ENCODE peak calls at places on chromosome 16, in nine cellular contexts. U, F, H, T, G, K, S, A and O are unnamed samples.

GRCh38 chr16:1788095-1788707 is 5.3 kb downstream of the IGFALS start:
- DNase-seq in U (no peak), F (no peak), H (peak; percentile 17), T (no peak), G (no peak), K (no peak), S (no peak), A (no peak), O (peak; percentile 57)

GRCh38 chr16:22091721-22092120 is 620 bp upstream of the VWA3A start:
- DNase-seq in U (no peak), F (no peak), H (no peak), T (no peak), G (no peak), K (no peak), S (no peak), A (no peak), O (no peak)

GRCh38 chr16:88052661-88053060 is 101.4 kb downstream of the BANP start:
- DNase-seq in U (no peak), F (no peak), H (no peak), T (no peak), G (no peak), K (no peak), S (no peak), A (no peak), O (no peak)

GRCh38 chr16:11621920-11622651 is 35.4 kb upstream of the LITAF start:
- DNase-seq in U (no peak), F (no peak), H (no peak), T (no peak), G (no peak), K (no peak), S (peak; percentile 57), A (no peak), O (no peak)

GRCh38 chr16:31420037-31420436 is 8.1 kb downstream of the COX6A2 start:
- DNase-seq in U (no peak), F (no peak), H (no peak), T (no peak), G (no peak), K (no peak), S (peak; percentile 7), A (no peak), O (no peak)

GRCh38 chr16:19555938-19556778 is 655 bp downstream of the VPS35L start:
- DNase-seq in U (peak; percentile 90), F (peak; percentile 68), H (no peak), T (peak; percentile 37), G (peak; percentile 14), K (peak; percentile 35), S (peak; percentile 65), A (no peak), O (no peak)

GRCh38 chr16:47311738-47312505 is 148.9 kb downstream of the ITFG1 start:
- DNase-seq in U (no peak), F (peak; percentile 10), H (no peak), T (peak; percentile 39), G (no peak), K (no peak), S (peak; percentile 9), A (peak; percentile 49), O (no peak)

GRCh38 chr16:82630219-82630618 is 3.5 kb downstream of the CDH13 start:
- DNase-seq in U (no peak), F (no peak), H (no peak), T (no peak), G (no peak), K (peak; percentile 30), S (no peak), A (peak; percentile 35), O (no peak)

DNA sequence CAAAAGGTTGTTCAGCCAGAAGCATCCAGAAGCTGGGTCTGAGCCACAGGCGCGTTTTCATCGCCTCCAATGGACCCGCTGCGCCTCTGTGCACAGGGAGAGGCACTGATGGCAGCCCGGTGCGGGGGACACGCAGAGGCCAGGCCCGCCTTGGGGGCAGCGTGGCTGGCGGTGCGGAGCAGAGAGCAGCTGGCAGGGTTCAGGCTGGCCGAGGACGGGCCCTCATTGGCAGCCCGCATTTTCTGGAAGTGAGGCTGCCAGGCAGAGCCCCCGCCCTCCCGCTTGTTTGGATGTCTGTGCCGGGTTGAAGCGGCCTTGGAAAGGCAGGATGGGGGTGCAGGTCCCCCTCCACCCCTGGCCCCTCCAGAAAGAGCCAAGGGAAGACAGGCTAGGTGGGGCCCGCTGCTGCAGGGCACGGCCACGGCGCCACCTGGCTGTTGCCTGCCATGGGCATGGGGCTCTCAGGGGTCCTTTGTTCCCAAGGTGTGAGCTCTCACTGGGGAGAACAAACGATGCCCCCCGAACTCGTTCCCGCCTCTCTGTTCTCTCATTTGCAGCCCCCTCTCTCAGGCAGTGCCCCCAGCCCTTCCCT is 18.8 kb downstream of the GSE1 start:
- DNase-seq in U (no peak), F (no peak), H (no peak), T (no peak), G (no peak), K (no peak), S (no peak), A (no peak), O (no peak)
- TF ChIP-seq CTCF in U (peak; percentile 36), F (peak; percentile 17), H (peak; percentile 10), T (peak; percentile 21), G (peak; percentile 3), K (peak; percentile 36), S (no peak), A (no peak), O (no peak)

DNA sequence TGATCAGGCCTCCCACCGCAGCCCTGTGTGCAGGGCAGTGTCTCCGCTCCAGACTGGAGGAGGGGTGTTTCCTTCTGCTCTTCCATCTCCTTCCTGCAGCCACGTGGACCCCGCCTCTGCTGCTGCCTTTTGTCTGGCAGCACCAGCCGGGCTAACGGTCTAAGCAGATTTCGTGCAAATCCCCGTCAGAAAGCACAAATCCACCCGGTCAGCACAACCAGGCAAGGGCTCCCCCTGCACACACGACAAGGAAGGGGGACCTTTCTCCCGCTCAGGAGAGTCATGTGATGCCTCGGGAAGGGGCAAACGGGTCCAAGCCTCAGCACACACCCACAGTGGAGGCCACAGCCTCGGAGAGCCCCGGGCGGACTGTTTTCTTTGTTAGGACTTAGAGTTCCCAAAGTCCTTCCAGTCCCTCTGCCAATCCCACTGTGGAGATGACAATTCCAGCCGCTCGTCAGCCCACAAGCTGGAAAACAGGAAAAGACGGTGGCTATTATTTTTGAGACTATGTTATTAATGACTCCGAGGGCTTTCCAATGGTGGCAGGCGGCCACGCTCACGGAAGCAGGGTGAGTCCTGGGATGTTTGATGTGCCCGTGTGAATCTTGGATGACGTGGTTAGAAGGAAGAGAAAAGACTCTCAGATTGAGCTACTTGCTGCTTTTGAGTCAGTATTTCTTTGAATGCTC is 22.5 kb upstream of the MEAK7 start:
- DNase-seq in U (no peak), F (no peak), H (peak; percentile 41), T (no peak), G (no peak), K (no peak), S (no peak), A (no peak), O (no peak)
- TF ChIP-seq CTCF in U (no peak), F (no peak), H (no peak), T (no peak), G (no peak), K (no peak), S (no peak), A (no peak), O (no peak)

GRCh38 chr16:9300252-9300651 is 208.8 kb downstream of the HAPSTR1 start:
- DNase-seq in U (no peak), F (no peak), H (no peak), T (no peak), G (no peak), K (no peak), S (no peak), A (no peak), O (no peak)

GRCh38 chr16:9296273-9296593 is 204.8 kb downstream of the HAPSTR1 start:
- DNase-seq in U (no peak), F (no peak), H (no peak), T (no peak), G (no peak), K (no peak), S (no peak), A (no peak), O (no peak)

GRCh38 chr16:9302102-9302501 is 210.7 kb downstream of the HAPSTR1 start:
- DNase-seq in U (no peak), F (no peak), H (no peak), T (no peak), G (no peak), K (no peak), S (no peak), A (no peak), O (no peak)

DNA sequence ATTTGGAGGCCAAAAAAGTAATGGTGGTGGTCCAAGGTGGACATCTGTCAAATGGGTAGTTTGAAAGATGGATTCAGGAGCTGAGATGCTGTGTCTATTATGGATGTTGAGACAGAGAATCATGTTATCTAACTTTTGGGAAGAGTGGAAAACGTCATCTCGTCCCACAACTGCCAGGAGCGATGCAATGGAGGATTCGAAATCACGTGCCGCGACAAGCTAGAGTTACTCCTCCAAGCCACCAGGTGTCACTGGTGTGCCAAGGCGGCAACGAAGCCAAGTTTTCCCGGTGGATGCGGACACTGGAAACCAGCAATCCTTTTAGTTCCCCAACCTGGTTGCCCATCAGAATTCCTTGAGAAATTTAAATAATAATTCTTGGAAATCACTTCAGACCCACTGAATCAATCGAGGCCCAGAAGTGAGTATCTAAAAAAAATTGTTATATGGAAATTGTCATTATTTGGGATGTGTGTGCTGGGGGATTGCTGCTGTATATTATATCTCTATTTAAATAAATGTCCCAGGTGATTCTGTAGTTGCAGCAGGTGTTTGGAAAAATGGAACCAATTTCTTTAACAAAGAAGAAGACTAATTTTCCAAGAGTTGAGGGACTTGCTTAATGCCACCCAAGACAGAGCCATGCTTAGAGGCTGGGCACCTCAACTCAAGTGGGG is 206.1 kb downstream of the HAPSTR1 start:
- DNase-seq in U (peak; percentile 21), F (peak; percentile 45), H (peak; percentile 23), T (no peak), G (peak; percentile 59), K (no peak), S (no peak), A (no peak), O (no peak)
- TF ChIP-seq CTCF in U (peak; percentile 54), F (no peak), H (peak; percentile 41), T (peak; percentile 23), G (no peak), K (peak; percentile 69), S (peak; percentile 23), A (peak; percentile 40), O (peak; percentile 83)

DNA sequence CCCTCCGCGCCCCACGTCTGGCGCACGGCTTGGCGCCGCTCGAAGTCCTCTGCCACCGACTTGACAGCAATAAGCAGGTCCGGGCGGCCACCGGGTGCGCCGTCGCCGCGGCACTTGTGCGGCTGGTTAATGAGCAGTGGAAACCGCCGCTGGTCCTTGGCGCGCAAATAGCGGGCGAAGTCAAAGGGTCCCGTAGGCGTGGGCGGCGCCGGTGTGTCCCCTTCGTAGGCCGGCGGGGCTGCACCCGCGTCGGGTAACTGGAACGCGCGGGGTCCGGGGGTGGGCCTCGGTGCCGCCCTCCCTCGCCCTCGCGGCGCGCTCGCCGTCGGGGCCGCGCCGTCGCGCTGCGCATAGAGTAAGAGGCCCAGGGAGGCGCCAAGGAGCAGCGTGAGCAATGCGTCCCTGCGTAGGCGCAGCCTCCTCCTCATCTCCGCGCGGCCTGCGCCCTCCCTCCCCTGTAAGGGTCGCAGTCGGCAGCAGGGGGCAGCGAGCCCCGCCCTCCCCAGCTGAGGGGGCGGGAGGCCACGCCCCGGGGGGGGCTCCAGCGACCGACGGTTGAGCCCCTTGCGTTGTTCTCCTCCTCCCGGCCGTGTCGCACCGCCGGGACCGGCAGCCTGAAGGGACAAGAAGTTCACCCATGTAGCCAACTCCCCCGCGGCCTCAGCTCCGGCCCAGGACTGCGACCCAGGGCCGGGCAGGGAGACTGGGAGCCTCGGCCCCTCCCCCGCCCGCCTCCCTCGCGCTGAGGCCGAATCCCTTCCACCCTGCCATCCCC is 553 bp downstream of the B3GNT9 start:
- DNase-seq in U (peak; percentile 31), F (peak; percentile 62), H (no peak), T (peak; percentile 84), G (peak; percentile 66), K (no peak), S (peak; percentile 44), A (no peak), O (no peak)
- TF ChIP-seq CTCF in U (no peak), F (no peak), H (peak; percentile 25), T (no peak), G (peak; percentile 14), K (no peak), S (no peak), A (peak; percentile 18), O (no peak)